ENCODE peak calls at places on chromosomes 6 and 20, in four cellular contexts. H is WTC11, Q is HepG2, T is GM12878. M is an unnamed sample.

GRCh38 chr6:33105916-33106871 is 30.4 kb downstream of the HLA-DPB1 start:
- DNase-seq in H (no peak), Q (no peak), T (no peak), M (no peak)

GRCh38 chr6:30006170-30007131 is 54.6 kb upstream of the POLR1H start:
- DNase-seq in H (peak; percentile 32), Q (no peak), T (no peak), M (no peak)

GRCh38 chr20:40233401-40233800 is 455.6 kb downstream of the MAFB start:
- DNase-seq in H (no peak), Q (no peak), T (no peak), M (no peak)

GRCh38 chr6:130913119-130913518 is 85.9 kb downstream of the SMLR1 start:
- DNase-seq in H (no peak), Q (no peak), T (peak; percentile 21), M (peak; percentile 53)

GRCh38 chr6:41546866-41547798 is 951 bp downstream of the FOXP4 start:
- DNase-seq in H (no peak), Q (no peak), T (no peak), M (peak; percentile 62)

GRCh38 chr6:121520337-121521163 is 85.1 kb downstream of the GJA1 start:
- DNase-seq in H (no peak), Q (no peak), T (no peak), M (no peak)

GRCh38 chr20:16476032-16476431 is 97.2 kb downstream of the KIF16B start:
- DNase-seq in H (no peak), Q (peak; percentile 76), T (peak; percentile 28), M (peak; percentile 23)

GRCh38 chr20:62455929-62456328 is 19.9 kb downstream of the GATA5 start:
- DNase-seq in H (no peak), Q (no peak), T (no peak), M (no peak)

GRCh38 chr6:90025418-90026089 is 131.3 kb downstream of the GJA10 start:
- DNase-seq in H (no peak), Q (no peak), T (no peak), M (no peak)

GRCh38 chr20:4519530-4519929 is 202.2 kb upstream of the PRND start:
- DNase-seq in H (peak; percentile 79), Q (no peak), T (no peak), M (peak; percentile 17)

GRCh38 chr6:116328528-116328903 is 42.2 kb upstream of the DSE start:
- DNase-seq in H (no peak), Q (no peak), T (no peak), M (no peak)

GRCh38 chr6:33052627-33053026 is 20.8 kb downstream of the HLA-DPA1 start:
- DNase-seq in H (no peak), Q (no peak), T (no peak), M (no peak)

GRCh38 chr20:17295151-17295726 is 68.4 kb downstream of the PCSK2 start:
- DNase-seq in H (no peak), Q (no peak), T (no peak), M (no peak)

GRCh38 chr6:109795994-109796555 is 105.0 kb downstream of the FIG4 start:
- DNase-seq in H (no peak), Q (no peak), T (no peak), M (no peak)

GRCh38 chr6:15027472-15027871 is 218.4 kb upstream of the JARID2 start:
- DNase-seq in H (no peak), Q (no peak), T (no peak), M (no peak)

GRCh38 chr6:54301770-54302169 is 6.5 kb upstream of the TINAG start:
- DNase-seq in H (no peak), Q (no peak), T (no peak), M (no peak)

GRCh38 chr6:89410231-89411018 is 1.6 kb downstream of the RRAGD start:
- DNase-seq in H (no peak), Q (no peak), T (no peak), M (no peak)

GRCh38 chr20:50540620-50541605 is 30.7 kb downstream of the PTPN1 start:
- DNase-seq in H (no peak), Q (peak; percentile 18), T (no peak), M (no peak)

GRCh38 chr6:26521485-26522391 is 16.4 kb upstream of the HMGN4 start:
- DNase-seq in H (peak; percentile 86), Q (no peak), T (no peak), M (peak; percentile 91)

GRCh38 chr6:143510991-143511891 is at the start of gene FUCA2:
- DNase-seq in H (peak; percentile 87), Q (peak; percentile 87), T (peak; percentile 51), M (peak; percentile 98)

GRCh38 chr20:59749293-59749680 is 144.9 kb downstream of the PHACTR3 start:
- DNase-seq in H (no peak), Q (no peak), T (no peak), M (no peak)

GRCh38 chr6:119249319-119249718 is 100.2 kb downstream of the MAN1A1 start:
- DNase-seq in H (no peak), Q (no peak), T (no peak), M (no peak)

GRCh38 chr6:622462-622861 is 34.4 kb downstream of the HUS1B start:
- DNase-seq in H (no peak), Q (no peak), T (no peak), M (no peak)

GRCh38 chr6:21082091-21082490 is 511.5 kb upstream of the SOX4 start:
- DNase-seq in H (no peak), Q (peak; percentile 4), T (no peak), M (no peak)

GRCh38 chr6:157912326-157912725 is 69.3 kb upstream of the SYNJ2 start:
- DNase-seq in H (no peak), Q (no peak), T (no peak), M (no peak)

GRCh38 chr20:51132286-51132810 is 109.4 kb upstream of the KCNG1 start:
- DNase-seq in H (no peak), Q (no peak), T (no peak), M (no peak)

GRCh38 chr6:30683980-30684338 is 2.5 kb downstream of the PPP1R18 start:
- DNase-seq in H (no peak), Q (no peak), T (no peak), M (no peak)

GRCh38 chr6:13190391-13190790 is 137.9 kb downstream of the TBC1D7 start:
- DNase-seq in H (no peak), Q (no peak), T (no peak), M (no peak)

GRCh38 chr6:150765457-150765764 is 100.1 kb upstream of the MTHFD1L start:
- DNase-seq in H (no peak), Q (no peak), T (peak; percentile 33), M (no peak)

GRCh38 chr6:54138795-54139194 is 27.6 kb downstream of the MLIP start:
- DNase-seq in H (no peak), Q (no peak), T (no peak), M (no peak)

GRCh38 chr6:45657243-45657642 is 279.5 kb upstream of the SUPT3H start:
- DNase-seq in H (no peak), Q (no peak), T (no peak), M (no peak)

GRCh38 chr6:158039571-158040050 is 57.9 kb downstream of the SYNJ2 start:
- DNase-seq in H (no peak), Q (peak; percentile 61), T (no peak), M (no peak)

GRCh38 chr20:59772931-59773913 is 160.2 kb downstream of the SYCP2 start:
- DNase-seq in H (no peak), Q (no peak), T (no peak), M (no peak)

GRCh38 chr6:27205375-27206278 is 41.9 kb upstream of the PRSS16 start:
- DNase-seq in H (peak; percentile 20), Q (no peak), T (no peak), M (peak; percentile 53)

DNA sequence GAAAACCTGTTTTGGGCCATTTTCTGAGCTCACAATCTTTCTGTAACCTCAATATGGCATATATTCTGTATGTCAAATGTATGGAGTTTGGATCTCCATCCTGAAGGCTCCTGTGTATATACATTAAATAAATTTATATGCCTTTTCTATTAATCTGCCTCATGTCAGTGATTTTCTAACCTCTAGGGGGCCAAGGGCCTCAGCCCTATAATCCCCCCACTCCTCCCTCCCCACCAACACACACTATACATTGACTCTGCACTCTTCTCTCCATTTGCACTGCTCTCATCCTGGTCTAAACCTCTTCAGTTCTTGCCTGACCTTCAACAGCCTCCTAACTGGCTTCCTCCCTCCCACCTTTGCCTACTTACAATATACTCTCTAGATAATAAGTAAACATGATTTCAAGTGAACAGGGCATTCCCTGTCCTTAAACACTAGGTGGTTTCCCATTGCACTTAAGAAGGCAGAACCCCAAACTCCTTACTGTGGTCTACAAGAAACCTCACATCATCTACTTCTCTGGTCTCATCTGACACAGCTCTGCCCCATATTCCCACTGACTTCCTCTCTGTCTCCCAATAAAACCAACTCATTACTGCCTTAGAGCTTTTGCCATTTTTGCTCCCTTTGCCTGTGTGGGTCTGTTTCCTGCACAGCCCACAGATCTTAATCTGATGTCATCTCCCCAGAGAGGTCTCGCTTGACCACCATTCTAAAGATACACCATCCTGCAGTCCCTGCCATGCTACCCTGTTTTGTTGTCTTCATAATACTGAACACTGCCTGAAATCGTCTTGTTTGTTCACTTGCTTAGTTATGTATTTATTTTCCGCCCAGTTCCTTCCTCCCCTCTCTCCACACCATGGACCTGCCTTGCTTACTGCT is 213.7 kb downstream of the SYNE1 start:
- DNase-seq in H (no peak), Q (no peak), T (no peak), M (no peak)
- TF ChIP-seq TCF7 in H (no peak), Q (no peak), T (no peak), M (no peak)

GRCh38 chr20:402898-403581 is 5.1 kb upstream of the RBCK1 start:
- DNase-seq in H (no peak), Q (no peak), T (no peak), M (no peak)
- TF ChIP-seq TCF7 in H (no peak), Q (no peak), T (no peak), M (no peak)

DNA sequence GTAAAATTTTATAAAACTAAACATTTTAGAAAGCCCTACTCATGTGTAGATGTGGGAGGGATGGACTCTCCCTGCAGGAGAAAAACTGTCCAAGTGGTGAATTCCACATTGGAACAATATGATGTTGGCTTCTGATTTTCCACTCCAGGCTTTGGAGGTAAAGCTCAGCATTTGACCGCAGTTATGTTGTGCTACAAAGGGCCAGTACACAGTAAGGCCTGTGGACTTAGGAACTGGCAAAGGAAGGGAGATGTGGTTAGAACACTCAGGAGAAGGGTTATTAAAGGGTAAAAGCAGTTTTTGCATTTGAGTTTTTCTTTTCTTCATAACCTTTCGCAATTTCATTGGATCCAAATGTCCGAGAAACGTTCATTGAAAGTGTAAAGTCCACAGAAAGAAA is 150.3 kb upstream of the SASH1 start:
- DNase-seq in H (no peak), Q (no peak), T (no peak), M (no peak)
- TF ChIP-seq TCF7 in H (no peak), Q (no peak), T (no peak), M (no peak)

GRCh38 chr6:127904160-127904559 is 3.3 kb upstream of the THEMIS start:
- DNase-seq in H (no peak), Q (no peak), T (no peak), M (no peak)

GRCh38 chr6:127902933-127903332 is 2.1 kb upstream of the THEMIS start:
- DNase-seq in H (no peak), Q (no peak), T (no peak), M (no peak)

DNA sequence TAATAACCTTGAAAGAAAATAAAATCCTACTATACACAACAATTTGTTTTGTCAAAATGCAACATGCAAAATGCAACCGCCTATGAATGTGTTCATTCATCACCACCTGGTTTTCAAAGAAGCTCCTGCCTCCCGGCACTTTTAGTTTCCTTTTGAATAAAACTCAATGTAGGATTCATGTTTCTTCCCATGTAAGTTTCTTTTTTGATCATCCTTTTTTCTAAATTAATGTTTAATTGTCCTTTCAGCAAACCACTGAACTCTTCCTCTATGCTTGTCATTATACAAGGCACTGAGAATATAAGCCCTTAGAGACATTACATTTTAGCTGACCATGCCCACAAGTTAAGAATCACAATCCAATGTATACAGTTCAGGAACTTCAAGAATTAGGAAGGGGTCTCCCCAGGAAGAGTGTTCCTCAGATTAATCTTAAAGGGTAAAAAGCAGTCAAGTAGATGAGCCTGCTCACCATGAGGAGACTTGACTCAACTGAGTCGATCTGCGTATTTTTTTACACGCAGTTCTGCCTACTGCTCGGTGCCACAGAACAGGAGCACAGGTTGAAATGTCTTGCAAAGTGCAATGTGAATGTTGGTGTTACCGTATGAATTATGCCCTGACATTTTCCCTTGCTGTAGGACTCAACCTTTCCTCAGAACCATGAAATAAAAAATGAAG is 7.2 kb upstream of the THEMIS start:
- DNase-seq in H (no peak), Q (no peak), T (peak; percentile 21), M (no peak)
- TF ChIP-seq TCF7 in H (no peak), Q (no peak), T (no peak), M (no peak)